ENCODE peak calls at places on chromosomes 4 and X, in four cellular contexts. M is K562; P is CD8-positive, alpha-beta T cell; O is upper lobe of left lung. Y is an unnamed sample.

GRCh38 chr4:156677136-156677535 is 294.5 kb downstream of the PDGFC start:
- DNase-seq in M (peak; percentile 10), P (no peak), O (no peak), Y (no peak)

GRCh38 chr4:48008021-48008596 is 8.4 kb downstream of the CNGA1 start:
- DNase-seq in M (no peak), P (no peak), O (no peak), Y (no peak)

GRCh38 chr4:168562021-168562691 is 65.3 kb downstream of the PALLD start:
- DNase-seq in M (no peak), P (no peak), O (no peak), Y (no peak)

GRCh38 chr4:92636038-92636825 is 332.5 kb downstream of the GRID2 start:
- DNase-seq in M (no peak), P (no peak), O (no peak), Y (no peak)

GRCh38 chrX:34586936-34587335 is 70.1 kb downstream of the TMEM47 start:
- DNase-seq in M (no peak), P (no peak), O (no peak), Y (no peak)

GRCh38 chrX:154799554-154800348 is 5.5 kb downstream of the MPP1 start:
- DNase-seq in M (no peak), P (no peak), O (peak; percentile 22), Y (no peak)

GRCh38 chr4:170243662-170244288 is 154.0 kb upstream of the AADAT start:
- DNase-seq in M (no peak), P (no peak), O (no peak), Y (no peak)

GRCh38 chr4:128465523-128465922 is 177.9 kb upstream of the PGRMC2 start:
- DNase-seq in M (no peak), P (no peak), O (no peak), Y (no peak)

GRCh38 chr4:107349266-107349665 is 313.2 kb upstream of the DKK2 start:
- DNase-seq in M (no peak), P (no peak), O (no peak), Y (no peak)

GRCh38 chr4:8704632-8705031 is 112.1 kb downstream of the CPZ start:
- DNase-seq in M (no peak), P (no peak), O (no peak), Y (no peak)

GRCh38 chrX:13659057-13659456 is 6.1 kb downstream of the TCEANC start:
- DNase-seq in M (no peak), P (no peak), O (no peak), Y (no peak)

GRCh38 chrX:11105080-11105479 is 6.1 kb upstream of the HCCS start:
- DNase-seq in M (peak; percentile 13), P (no peak), O (no peak), Y (no peak)

GRCh38 chr4:27318740-27319139 is 458.1 kb downstream of the STIM2 start:
- DNase-seq in M (peak; percentile 10), P (no peak), O (no peak), Y (no peak)

GRCh38 chr4:11480683-11481082 is 52.0 kb upstream of the HS3ST1 start:
- DNase-seq in M (no peak), P (no peak), O (no peak), Y (no peak)

GRCh38 chr4:142572076-142572475 is 274.0 kb downstream of the INPP4B start:
- DNase-seq in M (no peak), P (no peak), O (no peak), Y (no peak)

GRCh38 chr4:176778491-176778890 is 14.2 kb downstream of the VEGFC start:
- DNase-seq in M (no peak), P (no peak), O (no peak), Y (no peak)

GRCh38 chr4:139207247-139207646 is 30.2 kb upstream of the ELF2 start:
- DNase-seq in M (no peak), P (no peak), O (no peak), Y (no peak)

GRCh38 chr4:186622788-186623464 is 67.6 kb upstream of the MTNR1A start:
- DNase-seq in M (no peak), P (no peak), O (no peak), Y (no peak)

GRCh38 chr4:15964159-15964558 is 1.2 kb upstream of the FGFBP2 start:
- DNase-seq in M (no peak), P (no peak), O (no peak), Y (no peak)

GRCh38 chr4:2754848-2755820 is 1.0 kb downstream of the TNIP2 start:
- DNase-seq in M (no peak), P (no peak), O (no peak), Y (no peak)

GRCh38 chr4:2757426-2757825 is 1.3 kb upstream of the TNIP2 start:
- DNase-seq in M (no peak), P (no peak), O (no peak), Y (no peak)

GRCh38 chr4:2755821-2756690 is at the start of gene TNIP2:
- DNase-seq in M (peak; percentile 99), P (peak; percentile 74), O (peak; percentile 96), Y (peak; percentile 75)

GRCh38 chr4:2753444-2753843 is 2.7 kb downstream of the TNIP2 start:
- DNase-seq in M (no peak), P (no peak), O (no peak), Y (no peak)

GRCh38 chr4:2756691-2757350 is 685 bp upstream of the TNIP2 start:
- DNase-seq in M (no peak), P (no peak), O (no peak), Y (no peak)
- H3K27ac ChIP-seq in M (peak overlapping the region; percentile 64), P (no peak overlapping the region), O (peak overlapping the region; percentile 80), Y (no peak overlapping the region)

GRCh38 chrX:111680988-111681779 is at the start of gene ALG13:
- DNase-seq in M (peak; percentile 79), P (peak; percentile 74), O (peak; percentile 95), Y (peak; percentile 81)
- TF ChIP-seq CTCF in M (peak; percentile 84), P (peak; percentile 49), O (peak; percentile 82), Y (peak; percentile 64)

DNA sequence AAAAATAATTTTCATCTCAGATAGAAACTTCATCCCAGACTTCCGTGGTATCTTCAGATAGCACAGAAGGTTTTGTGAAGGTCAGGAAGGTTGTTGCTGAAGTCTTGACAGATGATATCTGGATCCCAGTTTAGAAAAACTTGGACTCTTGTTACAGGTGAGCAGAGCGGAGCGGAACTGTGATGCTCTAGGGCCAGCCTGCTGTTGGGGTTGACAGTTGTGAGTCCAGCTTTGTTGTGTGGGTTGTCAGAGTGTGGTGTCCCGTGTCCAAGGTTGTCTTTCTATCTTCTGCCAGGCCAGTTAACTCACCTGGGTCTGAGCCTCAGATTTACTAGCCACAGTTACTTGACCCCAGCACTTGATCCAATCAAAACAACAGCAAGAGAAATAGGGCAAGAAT is 3.9 kb downstream of the SNX25 start:
- DNase-seq in M (no peak), P (no peak), O (no peak), Y (no peak)
- H3K27ac ChIP-seq in M (no peak overlapping the region), P (no peak overlapping the region), O (no peak overlapping the region), Y (no peak overlapping the region)

GRCh38 chr4:123398151-123398802 is 1.7 kb downstream of the SPRY1 start:
- DNase-seq in M (peak; percentile 47), P (peak; percentile 41), O (peak; percentile 95), Y (peak; percentile 60)
- TF ChIP-seq CTCF in M (peak; percentile 8), P (peak; percentile 49), O (peak; percentile 78), Y (peak; percentile 21)

DNA sequence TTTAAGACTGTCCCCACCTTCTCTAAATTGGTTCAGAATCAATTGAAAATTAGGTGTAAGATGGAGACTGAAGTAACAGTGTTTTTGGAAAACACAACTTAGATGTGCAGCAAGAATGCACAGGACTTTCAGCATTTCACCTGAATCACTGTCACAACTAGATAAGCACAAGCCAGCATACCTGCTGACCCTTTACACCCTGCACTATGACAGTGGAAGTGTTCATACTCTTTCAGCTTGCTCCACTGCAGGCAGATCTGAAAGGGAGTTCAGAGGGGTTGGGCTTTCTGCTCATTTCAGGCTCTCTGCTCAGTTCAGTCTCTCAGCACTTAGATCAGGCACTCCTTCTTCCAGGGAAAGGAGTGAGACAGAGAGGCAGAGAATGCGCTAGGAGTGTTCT is 22.8 kb downstream of the DCUN1D4 start:
- DNase-seq in M (no peak), P (no peak), O (no peak), Y (no peak)
- H3K27ac ChIP-seq in M (no peak overlapping the region), P (no peak overlapping the region), O (no peak overlapping the region), Y (no peak overlapping the region)

DNA sequence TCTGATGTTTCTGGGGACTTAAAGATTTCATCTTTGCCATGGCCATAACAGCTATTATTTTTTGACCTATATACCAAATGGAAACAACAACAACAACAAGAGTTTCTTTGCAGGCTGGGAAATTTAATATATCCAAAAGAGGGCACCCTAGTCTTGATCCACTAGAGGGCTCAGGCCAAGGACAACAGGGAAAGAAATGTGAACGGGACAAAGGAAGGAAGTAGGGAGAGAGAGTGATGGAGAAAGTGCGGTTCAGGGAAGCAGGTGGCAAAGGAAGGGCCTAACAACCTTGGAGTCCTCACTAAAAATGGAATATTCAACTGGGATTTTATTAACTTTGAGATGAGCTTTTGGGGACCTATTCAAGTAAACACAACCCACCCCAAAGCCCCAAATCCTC is 67.8 kb upstream of the SCML1 start:
- DNase-seq in M (no peak), P (no peak), O (no peak), Y (no peak)
- TF ChIP-seq CTCF in M (no peak), P (no peak), O (no peak), Y (no peak)

Y was measured in CD4-positive, alpha-beta T cell.